ENCODE peak calls at places on chromosome 18, in six cellular contexts. Z is hepatocyte; U is BJ; E is activated CD8-positive, alpha-beta T cell treated with anti-CD3 and anti-CD28 coated beads for 36 hours; L is neural progenitor cell; M is mesothelial cell of epicardium. Q is an unnamed sample.
A peak's percentile ranks its signal among the peaks of the same experiment; 100 is the strongest.

GRCh38 chr18:8253943-8254342 is 355.3 kb upstream of the RAB12 start:
- DNase-seq in Z (no peak), U (no peak), E (no peak), L (no peak), M (no peak), Q (no peak)

GRCh38 chr18:50119363-50119762 is 75.6 kb downstream of the MYO5B start:
- DNase-seq in Z (no peak), U (no peak), E (no peak), L (no peak), M (no peak), Q (no peak)

GRCh38 chr18:44758821-44759624 is 78.3 kb downstream of the SETBP1 start:
- DNase-seq in Z (no peak), U (no peak), E (peak; percentile 79), L (no peak), M (no peak), Q (no peak)

GRCh38 chr18:12278765-12279682 is 24.9 kb downstream of the CIDEA start:
- DNase-seq in Z (peak; percentile 83), U (peak; percentile 83), E (no peak), L (peak; percentile 87), M (peak; percentile 73), Q (peak; percentile 65)

GRCh38 chr18:13207274-13207673 is 11.3 kb upstream of the LDLRAD4 start:
- DNase-seq in Z (no peak), U (no peak), E (peak; percentile 14), L (no peak), M (no peak), Q (no peak)

GRCh38 chr18:38940863-38941531 is 1375.4 kb upstream of the CELF4 start:
- DNase-seq in Z (peak; percentile 69), U (no peak), E (peak; percentile 71), L (no peak), M (no peak), Q (no peak)

GRCh38 chr18:2723207-2723606 is 67.7 kb downstream of the SMCHD1 start:
- DNase-seq in Z (no peak), U (no peak), E (no peak), L (no peak), M (no peak), Q (no peak)

GRCh38 chr18:54981076-54981475 is 21.8 kb upstream of the CCDC68 start:
- DNase-seq in Z (no peak), U (no peak), E (no peak), L (no peak), M (no peak), Q (no peak)

GRCh38 chr18:55502346-55502710 is 85.7 kb downstream of the TCF4 start:
- DNase-seq in Z (no peak), U (no peak), E (no peak), L (no peak), M (no peak), Q (no peak)

GRCh38 chr18:23283933-23284430 is 148.7 kb downstream of the CABLES1 start:
- DNase-seq in Z (no peak), U (no peak), E (peak; percentile 87), L (no peak), M (no peak), Q (no peak)

GRCh38 chr18:61893304-61893970 is 630 bp upstream of the RNF152 start:
- DNase-seq in Z (peak; percentile 85), U (no peak), E (peak; percentile 61), L (peak; percentile 81), M (peak; percentile 67), Q (peak; percentile 77)

GRCh38 chr18:24560511-24560981 is 100.1 kb downstream of the HRH4 start:
- DNase-seq in Z (peak; percentile 71), U (no peak), E (no peak), L (peak; percentile 45), M (peak; percentile 56), Q (peak; percentile 31)

GRCh38 chr18:2173464-2173863 is 397.8 kb downstream of the METTL4 start:
- DNase-seq in Z (peak; percentile 46), U (peak; percentile 60), E (no peak), L (no peak), M (no peak), Q (no peak)

GRCh38 chr18:21383031-21383430 is 141.0 kb downstream of the GREB1L start:
- DNase-seq in Z (no peak), U (no peak), E (no peak), L (no peak), M (no peak), Q (no peak)

GRCh38 chr18:45046226-45046625 is 365.5 kb downstream of the SETBP1 start:
- DNase-seq in Z (no peak), U (no peak), E (no peak), L (no peak), M (no peak), Q (no peak)

GRCh38 chr18:5979971-5980457 is 84.7 kb upstream of the TMEM200C start:
- DNase-seq in Z (no peak), U (no peak), E (peak; percentile 6), L (no peak), M (no peak), Q (no peak)

GRCh38 chr18:49249523-49249922 is 210.9 kb downstream of the DYM start:
- DNase-seq in Z (no peak), U (peak; percentile 54), E (no peak), L (no peak), M (no peak), Q (no peak)

GRCh38 chr18:56322403-56322802 is 316.0 kb downstream of the TXNL1 start:
- DNase-seq in Z (no peak), U (no peak), E (no peak), L (peak; percentile 32), M (no peak), Q (peak; percentile 24)

GRCh38 chr18:68847219-68847860 is 49.5 kb downstream of the CCDC102B start:
- DNase-seq in Z (peak; percentile 16), U (no peak), E (no peak), L (peak; percentile 24), M (no peak), Q (no peak)

GRCh38 chr18:27844416-27844792 is 332.5 kb downstream of the CDH2 start:
- DNase-seq in Z (no peak), U (peak; percentile 49), E (no peak), L (no peak), M (no peak), Q (no peak)

GRCh38 chr18:61980355-61980754 is 87.5 kb upstream of the RNF152 start:
- DNase-seq in Z (no peak), U (no peak), E (no peak), L (no peak), M (no peak), Q (no peak)

GRCh38 chr18:22110482-22110924 is 58.9 kb upstream of the GATA6 start:
- DNase-seq in Z (peak; percentile 65), U (no peak), E (no peak), L (peak; percentile 67), M (no peak), Q (no peak)

GRCh38 chr18:5510109-5510846 is 33.5 kb downstream of the EPB41L3 start:
- DNase-seq in Z (no peak), U (no peak), E (no peak), L (no peak), M (no peak), Q (no peak)

GRCh38 chr18:36496022-36496421 is 198.5 kb downstream of the FHOD3 start:
- DNase-seq in Z (no peak), U (no peak), E (peak; percentile 35), L (no peak), M (no peak), Q (no peak)

GRCh38 chr18:48547456-48548403 is 8.9 kb downstream of the CTIF start:
- DNase-seq in Z (peak; percentile 63), U (peak; percentile 90), E (no peak), L (no peak), M (no peak), Q (no peak)

GRCh38 chr18:29154758-29155725 is 978.1 kb upstream of the CDH2 start:
- DNase-seq in Z (peak; percentile 13), U (peak; percentile 94), E (no peak), L (no peak), M (no peak), Q (no peak)

GRCh38 chr18:34694611-34695165 is 15.4 kb upstream of the DTNA start:
- DNase-seq in Z (no peak), U (no peak), E (no peak), L (no peak), M (no peak), Q (no peak)

GRCh38 chr18:73462092-73462491 is 594.3 kb upstream of the NETO1 start:
- DNase-seq in Z (no peak), U (peak; percentile 19), E (no peak), L (no peak), M (no peak), Q (no peak)

GRCh38 chr18:34511879-34512278 is 198.2 kb upstream of the DTNA start:
- DNase-seq in Z (no peak), U (no peak), E (no peak), L (no peak), M (no peak), Q (no peak)

GRCh38 chr18:35502062-35502461 is 4.3 kb upstream of the INO80C start:
- DNase-seq in Z (no peak), U (no peak), E (no peak), L (no peak), M (no peak), Q (no peak)

GRCh38 chr18:33014060-33014796 is 241.4 kb upstream of the KLHL14 start:
- DNase-seq in Z (peak; percentile 39), U (no peak), E (no peak), L (no peak), M (no peak), Q (no peak)

GRCh38 chr18:33010149-33010548 is 237.3 kb upstream of the KLHL14 start:
- DNase-seq in Z (no peak), U (no peak), E (no peak), L (no peak), M (no peak), Q (no peak)
- TF ChIP-seq CTCF in Z (no peak), U (no peak), E (no peak), L (no peak), M (no peak), Q (no peak)

GRCh38 chr18:78565240-78565639 is 414.4 kb upstream of the SALL3 start:
- DNase-seq in Z (no peak), U (no peak), E (no peak), L (no peak), M (no peak), Q (no peak)

GRCh38 chr18:78561757-78562445 is 417.7 kb upstream of the SALL3 start:
- DNase-seq in Z (no peak), U (no peak), E (no peak), L (peak; percentile 56), M (no peak), Q (no peak)

GRCh38 chr18:78564030-78564429 is 415.6 kb upstream of the SALL3 start:
- DNase-seq in Z (no peak), U (no peak), E (no peak), L (no peak), M (no peak), Q (no peak)

GRCh38 chr18:78562446-78563020 is 417.1 kb upstream of the SALL3 start:
- DNase-seq in Z (no peak), U (no peak), E (no peak), L (peak; percentile 17), M (no peak), Q (no peak)

GRCh38 chr18:78563110-78563509 is 416.5 kb upstream of the SALL3 start:
- DNase-seq in Z (no peak), U (no peak), E (no peak), L (no peak), M (no peak), Q (no peak)
- TF ChIP-seq CTCF in Z (no peak), U (no peak), E (no peak), L (no peak), M (no peak), Q (no peak)

GRCh38 chr18:67600181-67600631 is 83.7 kb upstream of the DSEL start:
- DNase-seq in Z (peak; percentile 44), U (peak; percentile 44), E (no peak), L (no peak), M (no peak), Q (peak; percentile 2)
- TF ChIP-seq CTCF in Z (no peak), U (no peak), E (no peak), L (no peak), M (no peak), Q (no peak)

GRCh38 chr18:657311-657997 is at the start of gene TYMS:
- DNase-seq in Z (peak; percentile 79), U (no peak), E (peak; percentile 60), L (peak; percentile 86), M (peak; percentile 72), Q (peak; percentile 77)
- TF ChIP-seq CTCF in Z (peak; percentile 12), U (peak; percentile 17), E (peak; percentile 14), L (peak; percentile 41), M (no peak), Q (no peak)